ENCODE peak calls at places on chromosomes 2 and 18, in five cellular contexts. One of them, this sample, is unnamed.

GRCh38 chr18:4106407-4107033 is 348.6 kb downstream of the DLGAP1 start:
- DNase-seq in AG08395: peak
- DNase-seq in nucleus accumbens: peak
- DNase-seq in stimulated activated CD4-positive, alpha-beta T cell treated with anti-CD3 and anti-CD28 coated beads, Interleukin-15, amount 100 ng/mL, for 1 hour: peak
- DNase-seq in ACHN: peak
- DNase-seq in this sample: no peak

GRCh38 chr18:79493211-79493800 is 97.6 kb downstream of the NFATC1 start:
- DNase-seq in AG08395: no peak
- DNase-seq in nucleus accumbens: no peak
- DNase-seq in stimulated activated CD4-positive, alpha-beta T cell treated with anti-CD3 and anti-CD28 coated beads, Interleukin-15, amount 100 ng/mL, for 1 hour: no peak
- DNase-seq in ACHN: no peak
- DNase-seq in this sample: no peak

GRCh38 chr2:121771976-121772742 is 16.7 kb downstream of the TSN start:
- DNase-seq in AG08395: no peak
- DNase-seq in nucleus accumbens: no peak
- DNase-seq in stimulated activated CD4-positive, alpha-beta T cell treated with anti-CD3 and anti-CD28 coated beads, Interleukin-15, amount 100 ng/mL, for 1 hour: no peak
- DNase-seq in ACHN: no peak
- DNase-seq in this sample: no peak

GRCh38 chr2:98807221-98807620 is 76.3 kb upstream of the MGAT4A start:
- DNase-seq in AG08395: no peak
- DNase-seq in nucleus accumbens: no peak
- DNase-seq in stimulated activated CD4-positive, alpha-beta T cell treated with anti-CD3 and anti-CD28 coated beads, Interleukin-15, amount 100 ng/mL, for 1 hour: no peak
- DNase-seq in ACHN: no peak
- DNase-seq in this sample: no peak

GRCh38 chr2:152038451-152038958 is 60.3 kb downstream of the CACNB4 start:
- DNase-seq in AG08395: no peak
- DNase-seq in nucleus accumbens: no peak
- DNase-seq in stimulated activated CD4-positive, alpha-beta T cell treated with anti-CD3 and anti-CD28 coated beads, Interleukin-15, amount 100 ng/mL, for 1 hour: no peak
- DNase-seq in ACHN: no peak
- DNase-seq in this sample: no peak

GRCh38 chr2:237157551-237158102 is 71.9 kb downstream of the COPS8 start:
- DNase-seq in AG08395: no peak
- DNase-seq in nucleus accumbens: no peak
- DNase-seq in stimulated activated CD4-positive, alpha-beta T cell treated with anti-CD3 and anti-CD28 coated beads, Interleukin-15, amount 100 ng/mL, for 1 hour: no peak
- DNase-seq in ACHN: no peak
- DNase-seq in this sample: no peak

GRCh38 chr2:188569441-188569840 is 277.8 kb downstream of the GULP1 start:
- DNase-seq in AG08395: no peak
- DNase-seq in nucleus accumbens: no peak
- DNase-seq in stimulated activated CD4-positive, alpha-beta T cell treated with anti-CD3 and anti-CD28 coated beads, Interleukin-15, amount 100 ng/mL, for 1 hour: no peak
- DNase-seq in ACHN: no peak
- DNase-seq in this sample: no peak

GRCh38 chr2:182592691-182593393 is 123.2 kb upstream of the DNAJC10 start:
- DNase-seq in AG08395: no peak
- DNase-seq in nucleus accumbens: no peak
- DNase-seq in stimulated activated CD4-positive, alpha-beta T cell treated with anti-CD3 and anti-CD28 coated beads, Interleukin-15, amount 100 ng/mL, for 1 hour: no peak
- DNase-seq in ACHN: no peak
- DNase-seq in this sample: no peak

GRCh38 chr2:169928463-169928864 is 101.2 kb downstream of the UBR3 start:
- DNase-seq in AG08395: peak
- DNase-seq in nucleus accumbens: no peak
- DNase-seq in stimulated activated CD4-positive, alpha-beta T cell treated with anti-CD3 and anti-CD28 coated beads, Interleukin-15, amount 100 ng/mL, for 1 hour: no peak
- DNase-seq in ACHN: peak
- DNase-seq in this sample: no peak

GRCh38 chr2:84234103-84234502 is 225.0 kb downstream of the SUCLG1 start:
- DNase-seq in AG08395: no peak
- DNase-seq in nucleus accumbens: no peak
- DNase-seq in stimulated activated CD4-positive, alpha-beta T cell treated with anti-CD3 and anti-CD28 coated beads, Interleukin-15, amount 100 ng/mL, for 1 hour: no peak
- DNase-seq in ACHN: no peak
- DNase-seq in this sample: no peak

GRCh38 chr2:195489101-195489500 is 167.9 kb upstream of the SLC39A10 start:
- DNase-seq in AG08395: no peak
- DNase-seq in nucleus accumbens: no peak
- DNase-seq in stimulated activated CD4-positive, alpha-beta T cell treated with anti-CD3 and anti-CD28 coated beads, Interleukin-15, amount 100 ng/mL, for 1 hour: no peak
- DNase-seq in ACHN: no peak
- DNase-seq in this sample: no peak

GRCh38 chr2:122831644-122832043 is 1076.2 kb downstream of the TSN start:
- DNase-seq in AG08395: no peak
- DNase-seq in nucleus accumbens: no peak
- DNase-seq in stimulated activated CD4-positive, alpha-beta T cell treated with anti-CD3 and anti-CD28 coated beads, Interleukin-15, amount 100 ng/mL, for 1 hour: no peak
- DNase-seq in ACHN: no peak
- DNase-seq in this sample: no peak

GRCh38 chr2:27501042-27501441 is 4.4 kb downstream of the GCKR start:
- DNase-seq in AG08395: no peak
- DNase-seq in nucleus accumbens: no peak
- DNase-seq in stimulated activated CD4-positive, alpha-beta T cell treated with anti-CD3 and anti-CD28 coated beads, Interleukin-15, amount 100 ng/mL, for 1 hour: no peak
- DNase-seq in ACHN: no peak
- DNase-seq in this sample: no peak

GRCh38 chr2:74735009-74735408 is 81.0 kb downstream of the SEMA4F start:
- DNase-seq in AG08395: no peak
- DNase-seq in nucleus accumbens: no peak
- DNase-seq in stimulated activated CD4-positive, alpha-beta T cell treated with anti-CD3 and anti-CD28 coated beads, Interleukin-15, amount 100 ng/mL, for 1 hour: no peak
- DNase-seq in ACHN: no peak
- DNase-seq in this sample: no peak

GRCh38 chr2:145811467-145812162 is 1291.7 kb upstream of the ZEB2 start:
- DNase-seq in AG08395: no peak
- DNase-seq in nucleus accumbens: no peak
- DNase-seq in stimulated activated CD4-positive, alpha-beta T cell treated with anti-CD3 and anti-CD28 coated beads, Interleukin-15, amount 100 ng/mL, for 1 hour: no peak
- DNase-seq in ACHN: no peak
- DNase-seq in this sample: no peak

GRCh38 chr2:238745997-238746396 is 101.9 kb upstream of the TWIST2 start:
- DNase-seq in AG08395: no peak
- DNase-seq in nucleus accumbens: no peak
- DNase-seq in stimulated activated CD4-positive, alpha-beta T cell treated with anti-CD3 and anti-CD28 coated beads, Interleukin-15, amount 100 ng/mL, for 1 hour: no peak
- DNase-seq in ACHN: no peak
- DNase-seq in this sample: no peak

GRCh38 chr18:12085786-12086185 is 7.9 kb upstream of the ANKRD62 start:
- DNase-seq in AG08395: no peak
- DNase-seq in nucleus accumbens: no peak
- DNase-seq in stimulated activated CD4-positive, alpha-beta T cell treated with anti-CD3 and anti-CD28 coated beads, Interleukin-15, amount 100 ng/mL, for 1 hour: no peak
- DNase-seq in ACHN: no peak
- DNase-seq in this sample: no peak

GRCh38 chr2:98012561-98012979 is 16.8 kb upstream of the TMEM131 start:
- DNase-seq in AG08395: no peak
- DNase-seq in nucleus accumbens: no peak
- DNase-seq in stimulated activated CD4-positive, alpha-beta T cell treated with anti-CD3 and anti-CD28 coated beads, Interleukin-15, amount 100 ng/mL, for 1 hour: no peak
- DNase-seq in ACHN: no peak
- DNase-seq in this sample: no peak

GRCh38 chr2:11239147-11239546 is 83.9 kb downstream of the SLC66A3 start:
- DNase-seq in AG08395: no peak
- DNase-seq in nucleus accumbens: no peak
- DNase-seq in stimulated activated CD4-positive, alpha-beta T cell treated with anti-CD3 and anti-CD28 coated beads, Interleukin-15, amount 100 ng/mL, for 1 hour: no peak
- DNase-seq in ACHN: no peak
- DNase-seq in this sample: no peak

This sample was measured in central memory CD8-positive, alpha-beta T cell.